ENCODE peak calls at places on chromosome X, in eight cellular contexts. One of them, this sample, is unnamed.

GRCh38 chrX:65528705-65529340 is 5.8 kb downstream of the LAS1L start:
- DNase-seq in tibial nerve: peak; percentile 42
- DNase-seq in esophagus squamous epithelium: no peak
- DNase-seq in ascending aorta: no peak
- DNase-seq in adipocyte: peak; percentile 60
- DNase-seq in GM23338: peak; percentile 64
- DNase-seq in cardiac muscle cell: peak; percentile 43
- DNase-seq in aorta: no peak
- DNase-seq in this sample: peak; percentile 56

GRCh38 chrX:3743821-3744439 is 30.5 kb upstream of the PRKX start:
- DNase-seq in tibial nerve: no peak
- DNase-seq in ascending aorta: no peak
- DNase-seq in GM23338: no peak
- DNase-seq in cardiac muscle cell: no peak
- DNase-seq in adipocyte: no peak
- DNase-seq in esophagus squamous epithelium: no peak
- DNase-seq in aorta: no peak
- DNase-seq in this sample: no peak

GRCh38 chrX:16743604-16744325 is 24.4 kb downstream of the SYAP1 start:
- DNase-seq in GM23338: no peak
- DNase-seq in tibial nerve: no peak
- DNase-seq in esophagus squamous epithelium: no peak
- DNase-seq in aorta: no peak
- DNase-seq in adipocyte: peak; percentile 39
- DNase-seq in cardiac muscle cell: no peak
- DNase-seq in ascending aorta: no peak
- DNase-seq in this sample: no peak

GRCh38 chrX:8738588-8739189 is 6.8 kb upstream of the ANOS1 start:
- DNase-seq in GM23338: peak; percentile 72
- DNase-seq in ascending aorta: no peak
- DNase-seq in cardiac muscle cell: peak; percentile 83
- DNase-seq in esophagus squamous epithelium: no peak
- DNase-seq in tibial nerve: peak; percentile 60
- DNase-seq in aorta: no peak
- DNase-seq in adipocyte: peak; percentile 71
- DNase-seq in this sample: no peak

GRCh38 chrX:17007134-17007768 is 60.8 kb downstream of the REPS2 start:
- DNase-seq in cardiac muscle cell: peak; percentile 23
- DNase-seq in tibial nerve: no peak
- DNase-seq in aorta: no peak
- DNase-seq in esophagus squamous epithelium: no peak
- DNase-seq in GM23338: peak; percentile 44
- DNase-seq in adipocyte: peak; percentile 29
- DNase-seq in ascending aorta: no peak
- DNase-seq in this sample: peak; percentile 42

GRCh38 chrX:25206761-25207160 is 191.0 kb upstream of the ARX start:
- DNase-seq in esophagus squamous epithelium: no peak
- DNase-seq in GM23338: no peak
- DNase-seq in aorta: no peak
- DNase-seq in cardiac muscle cell: no peak
- DNase-seq in ascending aorta: no peak
- DNase-seq in adipocyte: peak; percentile 40
- DNase-seq in tibial nerve: no peak
- DNase-seq in this sample: no peak

GRCh38 chrX:56068274-56068758 is 163.8 kb upstream of the KLF8 start:
- DNase-seq in GM23338: no peak
- DNase-seq in adipocyte: no peak
- DNase-seq in cardiac muscle cell: no peak
- DNase-seq in tibial nerve: no peak
- DNase-seq in aorta: no peak
- DNase-seq in ascending aorta: no peak
- DNase-seq in esophagus squamous epithelium: no peak
- DNase-seq in this sample: no peak

GRCh38 chrX:140431521-140431920 is 73.3 kb downstream of the SOX3 start:
- DNase-seq in tibial nerve: no peak
- DNase-seq in ascending aorta: no peak
- DNase-seq in adipocyte: no peak
- DNase-seq in aorta: no peak
- DNase-seq in esophagus squamous epithelium: no peak
- DNase-seq in GM23338: no peak
- DNase-seq in cardiac muscle cell: no peak
- DNase-seq in this sample: no peak

GRCh38 chrX:93673869-93674271 is at the start of gene FAM133A:
- DNase-seq in tibial nerve: peak; percentile 4
- DNase-seq in ascending aorta: no peak
- DNase-seq in cardiac muscle cell: peak; percentile 66
- DNase-seq in aorta: no peak
- DNase-seq in GM23338: no peak
- DNase-seq in adipocyte: peak; percentile 66
- DNase-seq in esophagus squamous epithelium: no peak
- DNase-seq in this sample: no peak

GRCh38 chrX:72111011-72111708 is 20.6 kb downstream of the RTL5 start:
- DNase-seq in esophagus squamous epithelium: no peak
- DNase-seq in cardiac muscle cell: no peak
- DNase-seq in adipocyte: no peak
- DNase-seq in aorta: no peak
- DNase-seq in ascending aorta: no peak
- DNase-seq in tibial nerve: no peak
- DNase-seq in GM23338: no peak
- DNase-seq in this sample: no peak
- H3K4me1 ChIP-seq in esophagus squamous epithelium: no peaks in the 10 kb centered on the region
- H3K4me1 ChIP-seq in cardiac muscle cell: peaks cover 17% of the 10 kb centered on the region
- H3K4me1 ChIP-seq in adipocyte: peaks cover 7% of the 10 kb centered on the region
- H3K4me1 ChIP-seq in aorta: no peaks in the 10 kb centered on the region
- H3K4me1 ChIP-seq in ascending aorta: no peaks in the 10 kb centered on the region
- H3K4me1 ChIP-seq in tibial nerve: no peaks in the 10 kb centered on the region
- H3K4me1 ChIP-seq in GM23338: no peaks in the 10 kb centered on the region
- H3K4me1 ChIP-seq in this sample: no peaks in the 10 kb centered on the region

DNA sequence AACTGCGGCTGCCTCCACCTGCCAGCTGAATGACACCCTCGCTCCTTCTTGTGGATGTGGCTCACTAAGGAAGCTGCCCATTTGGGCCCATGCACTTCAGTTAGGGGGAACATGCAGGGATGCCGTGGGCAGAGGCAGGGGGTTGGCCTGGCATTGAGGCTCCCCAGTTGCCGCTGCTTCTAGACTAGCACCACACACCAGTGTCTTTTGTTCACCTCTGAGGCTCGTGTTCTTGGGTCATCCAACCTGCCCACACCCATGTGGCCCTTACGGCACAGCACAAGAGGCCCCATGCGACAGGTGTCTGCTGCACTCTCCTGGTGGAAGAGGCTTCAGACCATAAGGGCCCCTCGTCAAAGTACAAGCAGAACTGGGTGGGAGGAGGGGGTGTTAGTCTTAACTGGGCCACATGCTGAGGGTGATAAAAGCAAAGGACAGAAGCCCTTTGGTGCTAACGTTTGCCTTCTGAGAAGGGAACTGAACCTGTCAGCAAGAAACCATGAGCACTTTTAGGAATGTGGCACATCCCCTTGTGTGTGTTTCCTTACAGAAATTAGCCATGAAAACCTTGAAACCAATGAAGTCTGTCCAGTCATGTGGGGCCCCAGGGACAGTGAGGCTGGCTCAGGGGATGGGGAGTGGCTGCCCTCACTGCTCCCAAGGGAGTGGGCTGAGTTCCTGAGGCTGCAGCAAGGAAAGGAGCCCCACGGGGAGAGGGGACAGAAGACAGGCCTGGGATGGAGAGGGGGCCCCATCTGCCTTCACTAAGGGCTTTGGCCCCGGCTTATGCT is 39.2 kb downstream of the MAP7D3 start:
- DNase-seq in esophagus squamous epithelium: no peak
- DNase-seq in cardiac muscle cell: no peak
- DNase-seq in GM23338: no peak
- DNase-seq in aorta: no peak
- DNase-seq in adipocyte: no peak
- DNase-seq in ascending aorta: no peak
- DNase-seq in tibial nerve: no peak
- DNase-seq in this sample: no peak
- H3K4me1 ChIP-seq in esophagus squamous epithelium: peaks cover 21% of the 10 kb centered on the region
- H3K4me1 ChIP-seq in cardiac muscle cell: no peaks in the 10 kb centered on the region
- H3K4me1 ChIP-seq in GM23338: no peaks in the 10 kb centered on the region
- H3K4me1 ChIP-seq in aorta: no peaks in the 10 kb centered on the region
- H3K4me1 ChIP-seq in adipocyte: peaks cover 68% of the 10 kb centered on the region
- H3K4me1 ChIP-seq in ascending aorta: peaks cover 16% of the 10 kb centered on the region
- H3K4me1 ChIP-seq in tibial nerve: no peaks in the 10 kb centered on the region
- H3K4me1 ChIP-seq in this sample: no peaks in the 10 kb centered on the region

GRCh38 chrX:1213971-1214370 is 1.5 kb upstream of the CRLF2 start:
- DNase-seq in cardiac muscle cell: no peak
- DNase-seq in ascending aorta: peak; percentile 44
- DNase-seq in adipocyte: no peak
- DNase-seq in GM23338: no peak
- DNase-seq in tibial nerve: no peak
- DNase-seq in esophagus squamous epithelium: no peak
- DNase-seq in aorta: no peak
- DNase-seq in this sample: no peak
- H3K4me1 ChIP-seq in cardiac muscle cell: no peaks in the 10 kb centered on the region
- H3K4me1 ChIP-seq in ascending aorta: no peaks in the 10 kb centered on the region
- H3K4me1 ChIP-seq in adipocyte: peaks cover 3% of the 10 kb centered on the region
- H3K4me1 ChIP-seq in GM23338: no peaks in the 10 kb centered on the region
- H3K4me1 ChIP-seq in tibial nerve: no peaks in the 10 kb centered on the region
- H3K4me1 ChIP-seq in esophagus squamous epithelium: no peaks in the 10 kb centered on the region
- H3K4me1 ChIP-seq in aorta: no peaks in the 10 kb centered on the region
- H3K4me1 ChIP-seq in this sample: no peaks in the 10 kb centered on the region

GRCh38 chrX:130080791-130081367 is 29.4 kb downstream of the ELF4 start:
- DNase-seq in esophagus squamous epithelium: no peak
- DNase-seq in tibial nerve: no peak
- DNase-seq in aorta: no peak
- DNase-seq in GM23338: no peak
- DNase-seq in ascending aorta: no peak
- DNase-seq in adipocyte: no peak
- DNase-seq in cardiac muscle cell: no peak
- DNase-seq in this sample: no peak

GRCh38 chrX:130082244-130083106 is 27.8 kb downstream of the ELF4 start:
- DNase-seq in aorta: peak; percentile 69
- DNase-seq in ascending aorta: no peak
- DNase-seq in esophagus squamous epithelium: no peak
- DNase-seq in adipocyte: no peak
- DNase-seq in cardiac muscle cell: no peak
- DNase-seq in tibial nerve: no peak
- DNase-seq in GM23338: no peak
- DNase-seq in this sample: no peak

GRCh38 chrX:130079824-130080406 is 30.4 kb downstream of the ELF4 start:
- DNase-seq in aorta: no peak
- DNase-seq in GM23338: peak; percentile 74
- DNase-seq in adipocyte: peak; percentile 82
- DNase-seq in cardiac muscle cell: peak; percentile 61
- DNase-seq in esophagus squamous epithelium: no peak
- DNase-seq in tibial nerve: peak; percentile 56
- DNase-seq in ascending aorta: no peak
- DNase-seq in this sample: no peak

GRCh38 chrX:130083107-130083490 is 27.2 kb downstream of the ELF4 start:
- DNase-seq in aorta: no peak
- DNase-seq in ascending aorta: no peak
- DNase-seq in adipocyte: no peak
- DNase-seq in cardiac muscle cell: no peak
- DNase-seq in tibial nerve: no peak
- DNase-seq in GM23338: peak; percentile 34
- DNase-seq in esophagus squamous epithelium: no peak
- DNase-seq in this sample: no peak

GRCh38 chrX:130081421-130082045 is 28.8 kb downstream of the ELF4 start:
- DNase-seq in GM23338: no peak
- DNase-seq in esophagus squamous epithelium: no peak
- DNase-seq in tibial nerve: no peak
- DNase-seq in cardiac muscle cell: no peak
- DNase-seq in ascending aorta: no peak
- DNase-seq in aorta: no peak
- DNase-seq in adipocyte: no peak
- DNase-seq in this sample: no peak
- H3K4me1 ChIP-seq in GM23338: peaks cover 3% of the 10 kb centered on the region
- H3K4me1 ChIP-seq in esophagus squamous epithelium: peaks cover 62% of the 10 kb centered on the region
- H3K4me1 ChIP-seq in tibial nerve: no peaks in the 10 kb centered on the region
- H3K4me1 ChIP-seq in cardiac muscle cell: no peaks in the 10 kb centered on the region
- H3K4me1 ChIP-seq in ascending aorta: peaks cover 6% of the 10 kb centered on the region
- H3K4me1 ChIP-seq in aorta: no peaks in the 10 kb centered on the region
- H3K4me1 ChIP-seq in adipocyte: peaks cover 18% of the 10 kb centered on the region
- H3K4me1 ChIP-seq in this sample: peaks cover 3% of the 10 kb centered on the region

GRCh38 chrX:39749728-39750127 is 348.0 kb downstream of the BCOR start:
- DNase-seq in tibial nerve: no peak
- DNase-seq in cardiac muscle cell: no peak
- DNase-seq in ascending aorta: no peak
- DNase-seq in aorta: no peak
- DNase-seq in adipocyte: no peak
- DNase-seq in GM23338: peak; percentile 51
- DNase-seq in esophagus squamous epithelium: no peak
- DNase-seq in this sample: no peak
- H3K4me1 ChIP-seq in tibial nerve: no peaks in the 10 kb centered on the region
- H3K4me1 ChIP-seq in cardiac muscle cell: no peaks in the 10 kb centered on the region
- H3K4me1 ChIP-seq in ascending aorta: peaks cover 14% of the 10 kb centered on the region
- H3K4me1 ChIP-seq in aorta: peaks cover 3% of the 10 kb centered on the region
- H3K4me1 ChIP-seq in adipocyte: peaks cover 5% of the 10 kb centered on the region
- H3K4me1 ChIP-seq in GM23338: no peaks in the 10 kb centered on the region
- H3K4me1 ChIP-seq in esophagus squamous epithelium: peaks cover under 1% of the 10 kb centered on the region
- H3K4me1 ChIP-seq in this sample: no peaks in the 10 kb centered on the region

GRCh38 chrX:154368630-154369452 is 5.6 kb downstream of the FLNA start:
- DNase-seq in tibial nerve: peak; percentile 69
- DNase-seq in ascending aorta: peak; percentile 92
- DNase-seq in adipocyte: peak; percentile 86
- DNase-seq in GM23338: peak; percentile 41
- DNase-seq in cardiac muscle cell: no peak
- DNase-seq in aorta: peak; percentile 90
- DNase-seq in esophagus squamous epithelium: peak; percentile 51
- DNase-seq in this sample: peak; percentile 69
- H3K4me1 ChIP-seq in tibial nerve: no peaks in the 10 kb centered on the region
- H3K4me1 ChIP-seq in ascending aorta: peaks cover 12% of the 10 kb centered on the region
- H3K4me1 ChIP-seq in adipocyte: peaks cover 14% of the 10 kb centered on the region
- H3K4me1 ChIP-seq in GM23338: peaks cover 4% of the 10 kb centered on the region
- H3K4me1 ChIP-seq in cardiac muscle cell: peaks cover 19% of the 10 kb centered on the region
- H3K4me1 ChIP-seq in aorta: no peaks in the 10 kb centered on the region
- H3K4me1 ChIP-seq in esophagus squamous epithelium: peaks cover 85% of the 10 kb centered on the region
- H3K4me1 ChIP-seq in this sample: no peaks in the 10 kb centered on the region

DNA sequence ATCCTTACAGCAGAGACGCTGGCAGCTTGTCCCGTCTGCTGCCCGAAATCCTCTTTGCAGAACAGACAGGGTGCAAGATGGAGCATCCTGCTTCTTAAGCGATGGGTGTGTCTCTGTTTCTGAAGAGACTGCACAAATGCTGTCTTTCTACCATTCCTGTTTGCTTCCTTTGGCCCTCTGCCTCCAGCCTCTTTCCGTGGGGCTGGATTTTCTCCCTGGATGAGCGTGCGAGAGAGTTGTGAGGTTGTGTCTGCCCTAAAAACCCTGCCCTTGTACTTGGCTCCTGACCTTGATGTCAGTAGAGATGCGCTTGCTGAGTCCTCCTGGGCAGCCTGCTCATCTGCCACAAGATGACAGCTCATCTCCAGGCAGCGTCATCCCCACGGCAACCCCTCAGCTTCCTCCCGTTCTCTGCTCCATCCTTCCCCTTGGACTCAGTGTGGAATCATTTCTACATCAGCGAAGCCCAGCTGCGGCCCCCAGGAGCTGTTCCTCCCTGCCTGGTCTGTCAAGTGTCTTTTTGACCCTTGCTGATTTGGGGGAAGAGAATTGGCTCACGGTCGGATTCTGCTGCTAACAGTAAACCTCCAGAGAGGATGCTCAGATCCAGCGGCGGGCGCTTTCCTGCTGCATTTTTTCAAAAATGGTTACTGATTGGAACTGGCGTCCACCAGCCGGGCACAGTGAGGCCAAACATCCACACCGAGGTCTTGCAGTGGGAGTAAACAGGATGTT is 246.2 kb downstream of the ASMT start:
- DNase-seq in esophagus squamous epithelium: no peak
- DNase-seq in cardiac muscle cell: no peak
- DNase-seq in GM23338: no peak
- DNase-seq in aorta: no peak
- DNase-seq in ascending aorta: no peak
- DNase-seq in tibial nerve: no peak
- DNase-seq in adipocyte: no peak
- DNase-seq in this sample: no peak
- H3K4me1 ChIP-seq in esophagus squamous epithelium: no peaks in the 10 kb centered on the region
- H3K4me1 ChIP-seq in cardiac muscle cell: no peaks in the 10 kb centered on the region
- H3K4me1 ChIP-seq in GM23338: no peaks in the 10 kb centered on the region
- H3K4me1 ChIP-seq in aorta: no peaks in the 10 kb centered on the region
- H3K4me1 ChIP-seq in ascending aorta: no peaks in the 10 kb centered on the region
- H3K4me1 ChIP-seq in tibial nerve: no peaks in the 10 kb centered on the region
- H3K4me1 ChIP-seq in adipocyte: no peaks in the 10 kb centered on the region
- H3K4me1 ChIP-seq in this sample: no peaks in the 10 kb centered on the region

This sample was measured in H9.